ENCODE peak calls at places on chromosomes 2 and 18, in five cellular contexts. H is gastrocnemius medialis, O is stomach, I is OCI-LY7, K is left lung. S is an unnamed sample.

GRCh38 chr18:2411381-2411977 is 159.8 kb downstream of the METTL4 start:
- DNase-seq in H (no peak), O (no peak), I (no peak), K (no peak), S (no peak)

GRCh38 chr2:105517814-105518705 is 119.2 kb upstream of the FHL2 start:
- DNase-seq in H (peak; percentile 60), O (peak; percentile 96), I (no peak), K (no peak), S (peak; percentile 78)

GRCh38 chr2:23673830-23674679 is 252.9 kb downstream of the ATAD2B start:
- DNase-seq in H (no peak), O (no peak), I (peak; percentile 29), K (peak; percentile 46), S (no peak)

GRCh38 chr2:157839162-157839801 is 36.8 kb downstream of the ACVR1 start:
- DNase-seq in H (peak; percentile 71), O (no peak), I (no peak), K (no peak), S (no peak)

GRCh38 chr2:127173073-127173472 is 47.0 kb downstream of the CYP27C1 start:
- DNase-seq in H (peak; percentile 39), O (no peak), I (no peak), K (no peak), S (peak; percentile 68)

GRCh38 chr2:148914463-148914862 is 39.4 kb downstream of the KIF5C start:
- DNase-seq in H (no peak), O (no peak), I (no peak), K (no peak), S (no peak)

GRCh38 chr2:238856713-238857567 is 9.1 kb downstream of the TWIST2 start:
- DNase-seq in H (no peak), O (no peak), I (no peak), K (no peak), S (no peak)

GRCh38 chr18:8391068-8391467 is 218.2 kb upstream of the RAB12 start:
- DNase-seq in H (no peak), O (no peak), I (no peak), K (no peak), S (no peak)

GRCh38 chr2:24409700-24410556 is 49.6 kb upstream of the ITSN2 start:
- DNase-seq in H (peak; percentile 38), O (peak; percentile 34), I (peak; percentile 76), K (no peak), S (peak; percentile 67)

GRCh38 chr2:73103018-73103542 is 9.7 kb downstream of the RAB11FIP5 start:
- DNase-seq in H (no peak), O (no peak), I (no peak), K (no peak), S (no peak)

GRCh38 chr2:234496835-234497591 is at the start of gene ARL4C:
- DNase-seq in H (peak; percentile 43), O (peak; percentile 71), I (peak; percentile 71), K (peak; percentile 90), S (peak; percentile 76)

GRCh38 chr2:27587025-27587424 is 4.2 kb downstream of the ZNF512 start:
- DNase-seq in H (no peak), O (no peak), I (no peak), K (no peak), S (no peak)

GRCh38 chr2:135159191-135159590 is 107.1 kb downstream of the RAB3GAP1 start:
- DNase-seq in H (no peak), O (no peak), I (no peak), K (no peak), S (no peak)

GRCh38 chr2:207694811-207695281 is 16.6 kb upstream of the CCNYL1 start:
- DNase-seq in H (no peak), O (no peak), I (no peak), K (no peak), S (no peak)

GRCh38 chr2:38115216-38116012 is 39.5 kb upstream of the CYP1B1 start:
- DNase-seq in H (peak; percentile 54), O (peak; percentile 86), I (peak; percentile 65), K (no peak), S (peak; percentile 85)

GRCh38 chr18:58682429-58683069 is 11.3 kb downstream of the MALT1 start:
- DNase-seq in H (peak; percentile 33), O (peak; percentile 70), I (no peak), K (no peak), S (no peak)

GRCh38 chr2:99278793-99279291 is 22.2 kb downstream of the LYG1 start:
- DNase-seq in H (no peak), O (no peak), I (no peak), K (no peak), S (no peak)

GRCh38 chr2:25378731-25379490 is 37.2 kb upstream of the DNMT3A start:
- DNase-seq in H (no peak), O (peak; percentile 16), I (no peak), K (no peak), S (no peak)

GRCh38 chr18:49491857-49492693 is 5.0 kb upstream of the C18orf32 start:
- DNase-seq in H (peak; percentile 91), O (peak; percentile 93), I (peak; percentile 95), K (peak; percentile 86), S (peak; percentile 67)

GRCh38 chr2:20490300-20491181 is 43.7 kb downstream of the RHOB start:
- DNase-seq in H (peak; percentile 70), O (no peak), I (no peak), K (no peak), S (no peak)

GRCh38 chr2:159497256-159497655 is 119.1 kb downstream of the BAZ2B start:
- DNase-seq in H (no peak), O (no peak), I (no peak), K (no peak), S (no peak)

GRCh38 chr2:19611491-19612332 is 253.3 kb upstream of the OSR1 start:
- DNase-seq in H (no peak), O (no peak), I (no peak), K (no peak), S (no peak)

GRCh38 chr2:227455200-227455599 is 16.8 kb upstream of the AGFG1 start:
- DNase-seq in H (no peak), O (no peak), I (no peak), K (no peak), S (no peak)

DNA sequence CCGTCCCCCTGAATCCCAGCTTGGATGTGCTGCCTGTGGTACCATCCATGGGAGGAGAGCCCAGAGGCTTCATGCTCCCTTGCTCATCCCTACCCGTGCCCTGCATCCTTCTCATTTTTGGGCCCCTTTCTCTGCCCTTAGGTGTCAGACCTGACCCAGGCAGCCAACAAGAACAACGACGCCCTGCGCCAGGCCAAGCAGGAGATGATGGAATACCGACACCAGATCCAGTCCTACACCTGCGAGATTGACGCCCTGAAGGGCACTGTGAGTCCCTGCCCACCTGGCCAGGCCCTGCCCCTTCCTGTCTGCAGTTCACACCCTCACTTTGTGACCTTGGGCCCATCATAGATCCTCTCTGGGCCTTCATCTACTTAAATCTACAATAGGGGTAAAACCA is 2.5 kb downstream of the DES start:
- DNase-seq in H (peak; percentile 51), O (no peak), I (no peak), K (no peak), S (no peak)
- H3K27ac ChIP-seq in H (peak overlapping the region; percentile 95), O (peak overlapping the region; percentile 81), I (no peak overlapping the region), K (no peak overlapping the region), S (no peak overlapping the region)

DNA sequence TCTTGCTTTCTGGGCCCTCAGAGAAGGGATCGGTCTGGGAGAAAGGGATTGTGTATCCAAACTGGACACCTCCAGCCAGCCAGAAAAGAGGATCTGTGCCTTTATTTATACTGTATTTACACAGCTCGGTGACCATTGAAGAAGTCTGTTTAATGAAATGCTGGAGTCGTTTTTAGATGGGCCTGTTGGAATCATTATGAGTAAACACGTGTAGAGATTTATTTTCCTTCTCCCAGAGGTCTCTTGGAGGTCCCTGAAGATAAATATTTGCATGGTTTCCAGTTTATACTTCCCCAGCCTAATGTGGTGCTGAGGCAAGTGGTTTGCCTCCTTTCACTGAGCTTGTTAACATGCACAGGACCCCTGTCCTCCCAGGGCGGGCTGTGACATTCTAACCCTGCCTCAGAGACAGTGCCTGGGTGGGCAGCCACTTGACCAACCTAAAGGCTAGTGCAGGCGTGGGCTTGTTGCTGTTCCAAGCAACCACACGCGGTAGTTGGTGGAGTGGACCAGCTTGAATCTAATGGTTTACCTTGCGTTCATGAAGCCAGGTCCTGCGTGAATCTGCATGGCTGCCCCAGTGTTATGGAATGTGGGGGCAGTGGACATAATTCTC is 130.0 kb upstream of the DLX2 start:
- DNase-seq in H (no peak), O (no peak), I (no peak), K (no peak), S (no peak)
- H3K4me1 ChIP-seq in H (no peaks in the 10 kb centered on the region), O (peaks cover 75% of the 10 kb centered on the region), I (no peaks in the 10 kb centered on the region), K (peaks cover 19% of the 10 kb centered on the region), S (no peaks in the 10 kb centered on the region)

DNA sequence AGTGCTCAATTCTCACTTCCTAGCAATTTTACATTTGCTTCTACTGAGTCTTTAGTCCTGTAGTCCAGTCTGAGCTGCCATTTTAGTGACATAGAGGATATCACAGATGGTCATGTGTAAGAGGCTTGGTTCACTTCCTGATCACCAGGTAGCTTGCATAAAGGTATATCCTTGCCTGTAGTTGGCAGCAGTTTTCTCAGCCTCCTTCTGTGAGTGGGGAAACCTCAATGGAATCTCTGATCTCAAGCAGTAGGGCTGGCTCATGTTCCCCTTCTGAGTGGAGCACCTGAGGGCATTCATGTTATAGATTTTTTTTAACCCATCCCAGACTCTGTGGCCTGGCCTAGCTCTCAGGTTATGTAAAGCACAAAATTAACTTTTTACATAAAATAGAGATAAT is 278.4 kb downstream of the RDH14 start:
- DNase-seq in H (no peak), O (no peak), I (no peak), K (no peak), S (no peak)
- H3K27ac ChIP-seq in H (no peak overlapping the region), O (no peak overlapping the region), I (no peak overlapping the region), K (no peak overlapping the region), S (no peak overlapping the region)

GRCh38 chr18:10054366-10054765 is 140.6 kb downstream of the VAPA start:
- DNase-seq in H (no peak), O (no peak), I (no peak), K (no peak), S (no peak)
- H3K4me1 ChIP-seq in H (peaks cover 3% of the 10 kb centered on the region), O (peaks cover 50% of the 10 kb centered on the region), I (no peaks in the 10 kb centered on the region), K (peaks cover 57% of the 10 kb centered on the region), S (peaks cover 4% of the 10 kb centered on the region)

DNA sequence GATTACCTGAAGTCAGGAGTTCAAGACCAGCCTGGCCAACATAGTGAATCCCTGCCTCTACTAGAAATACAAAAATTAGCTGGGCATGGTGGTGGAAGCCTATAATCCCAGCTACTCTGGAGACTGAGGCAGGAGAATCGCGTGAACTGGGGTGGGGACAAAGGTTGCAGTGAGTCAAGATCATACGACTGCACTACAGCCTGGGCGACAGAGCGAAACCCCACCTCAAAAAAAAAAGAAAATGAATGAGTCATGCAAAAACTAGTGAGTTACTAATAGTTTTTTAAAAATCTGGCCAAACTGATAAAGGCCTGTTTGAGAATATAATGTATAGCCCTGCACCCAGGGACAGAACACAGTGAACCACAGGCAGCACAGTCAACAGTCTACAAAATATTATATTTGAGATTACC is 17.5 kb downstream of the AFG3L2 start:
- DNase-seq in H (no peak), O (no peak), I (no peak), K (no peak), S (no peak)
- H3K27ac ChIP-seq in H (no peak overlapping the region), O (no peak overlapping the region), I (no peak overlapping the region), K (no peak overlapping the region), S (no peak overlapping the region)